ENCODE peak calls at places on chromosomes 6 and 20, in seven cellular contexts. One of them, this sample, is unnamed.

GRCh38 chr20:43537921-43538854 is 20.6 kb upstream of the SGK2 start:
- DNase-seq in H1: no peak
- DNase-seq in GM12878: no peak
- DNase-seq in K562: peak; percentile 83
- DNase-seq in GM12891: peak; percentile 32
- DNase-seq in HepG2: peak; percentile 74
- DNase-seq in SK-N-SH: peak; percentile 74
- DNase-seq in this sample: no peak

GRCh38 chr6:25717856-25718740 is 36.4 kb upstream of the SLC17A4 start:
- DNase-seq in K562: peak; percentile 35
- DNase-seq in SK-N-SH: peak; percentile 44
- DNase-seq in GM12891: no peak
- DNase-seq in GM12878: no peak
- DNase-seq in H1: no peak
- DNase-seq in HepG2: peak; percentile 39
- DNase-seq in this sample: no peak

GRCh38 chr6:170448745-170449144 is 104.4 kb downstream of the PSMB1 start:
- DNase-seq in SK-N-SH: no peak
- DNase-seq in H1: no peak
- DNase-seq in K562: no peak
- DNase-seq in HepG2: no peak
- DNase-seq in GM12891: no peak
- DNase-seq in GM12878: no peak
- DNase-seq in this sample: no peak

GRCh38 chr20:13784271-13784892 is 337 bp downstream of the ESF1 start:
- DNase-seq in GM12891: no peak
- DNase-seq in GM12878: no peak
- DNase-seq in K562: no peak
- DNase-seq in HepG2: no peak
- DNase-seq in H1: no peak
- DNase-seq in SK-N-SH: peak; percentile 66
- DNase-seq in this sample: no peak

GRCh38 chr6:105178110-105178509 is 1.7 kb downstream of the POPDC3 start:
- DNase-seq in GM12891: no peak
- DNase-seq in GM12878: no peak
- DNase-seq in HepG2: no peak
- DNase-seq in SK-N-SH: no peak
- DNase-seq in K562: no peak
- DNase-seq in H1: no peak
- DNase-seq in this sample: no peak

GRCh38 chr6:140478631-140479030 is 1104.2 kb upstream of the CITED2 start:
- DNase-seq in K562: no peak
- DNase-seq in HepG2: no peak
- DNase-seq in SK-N-SH: no peak
- DNase-seq in GM12878: no peak
- DNase-seq in GM12891: no peak
- DNase-seq in H1: no peak
- DNase-seq in this sample: no peak

GRCh38 chr20:3420211-3420707 is 12.8 kb upstream of the DNAAF9 start:
- DNase-seq in H1: no peak
- DNase-seq in K562: no peak
- DNase-seq in HepG2: no peak
- DNase-seq in GM12891: peak; percentile 49
- DNase-seq in GM12878: peak; percentile 78
- DNase-seq in SK-N-SH: no peak
- DNase-seq in this sample: peak; percentile 44

GRCh38 chr20:38445402-38445801 is 10.3 kb upstream of the SNHG17 start:
- DNase-seq in H1: no peak
- DNase-seq in SK-N-SH: no peak
- DNase-seq in GM12891: no peak
- DNase-seq in HepG2: no peak
- DNase-seq in K562: no peak
- DNase-seq in GM12878: no peak
- DNase-seq in this sample: no peak

GRCh38 chr6:118645395-118645794 is 6.0 kb downstream of the CEP85L start:
- DNase-seq in SK-N-SH: no peak
- DNase-seq in H1: no peak
- DNase-seq in GM12891: no peak
- DNase-seq in GM12878: no peak
- DNase-seq in HepG2: peak; percentile 11
- DNase-seq in K562: no peak
- DNase-seq in this sample: no peak

GRCh38 chr6:17281100-17281496 is at the start of gene RBM24:
- DNase-seq in SK-N-SH: peak; percentile 78
- DNase-seq in GM12891: peak; percentile 12
- DNase-seq in K562: no peak
- DNase-seq in H1: no peak
- DNase-seq in GM12878: no peak
- DNase-seq in HepG2: peak; percentile 66
- DNase-seq in this sample: no peak

GRCh38 chr6:40710626-40711354 is 123.6 kb upstream of the LRFN2 start:
- DNase-seq in SK-N-SH: no peak
- DNase-seq in H1: no peak
- DNase-seq in GM12878: peak; percentile 15
- DNase-seq in GM12891: no peak
- DNase-seq in K562: no peak
- DNase-seq in HepG2: no peak
- DNase-seq in this sample: no peak

GRCh38 chr6:125974214-125974866 is 12.0 kb upstream of the TRMT11 start:
- DNase-seq in H1: no peak
- DNase-seq in SK-N-SH: peak; percentile 34
- DNase-seq in K562: no peak
- DNase-seq in HepG2: peak; percentile 56
- DNase-seq in GM12878: no peak
- DNase-seq in GM12891: no peak
- DNase-seq in this sample: no peak

GRCh38 chr20:46063151-46063550 is 26.6 kb downstream of the NCOA5 start:
- DNase-seq in GM12878: no peak
- DNase-seq in GM12891: no peak
- DNase-seq in HepG2: no peak
- DNase-seq in SK-N-SH: no peak
- DNase-seq in K562: no peak
- DNase-seq in H1: no peak
- DNase-seq in this sample: no peak

GRCh38 chr6:2102316-2102883 is 143.0 kb downstream of the GMDS start:
- DNase-seq in GM12891: no peak
- DNase-seq in HepG2: no peak
- DNase-seq in H1: no peak
- DNase-seq in GM12878: no peak
- DNase-seq in K562: no peak
- DNase-seq in SK-N-SH: no peak
- DNase-seq in this sample: no peak

GRCh38 chr6:124022641-124023040 is 219.0 kb downstream of the NKAIN2 start:
- DNase-seq in K562: no peak
- DNase-seq in HepG2: no peak
- DNase-seq in GM12891: no peak
- DNase-seq in SK-N-SH: no peak
- DNase-seq in GM12878: no peak
- DNase-seq in H1: no peak
- DNase-seq in this sample: no peak

GRCh38 chr20:14235355-14235754 is 102.1 kb downstream of the FLRT3 start:
- DNase-seq in GM12891: no peak
- DNase-seq in K562: no peak
- DNase-seq in GM12878: no peak
- DNase-seq in H1: no peak
- DNase-seq in SK-N-SH: no peak
- DNase-seq in HepG2: no peak
- DNase-seq in this sample: no peak

GRCh38 chr6:2970034-2970685 is 1.2 kb downstream of the SERPINB6 start:
- DNase-seq in GM12891: no peak
- DNase-seq in H1: no peak
- DNase-seq in HepG2: no peak
- DNase-seq in K562: peak; percentile 69
- DNase-seq in SK-N-SH: peak; percentile 48
- DNase-seq in GM12878: no peak
- DNase-seq in this sample: no peak

GRCh38 chr6:46062312-46062711 is 46.7 kb upstream of the CLIC5 start:
- DNase-seq in K562: no peak
- DNase-seq in HepG2: no peak
- DNase-seq in SK-N-SH: no peak
- DNase-seq in GM12891: no peak
- DNase-seq in H1: no peak
- DNase-seq in GM12878: no peak
- DNase-seq in this sample: no peak

GRCh38 chr20:61808497-61808896 is 257.2 kb downstream of the TAF4 start:
- DNase-seq in GM12878: no peak
- DNase-seq in HepG2: no peak
- DNase-seq in SK-N-SH: no peak
- DNase-seq in K562: no peak
- DNase-seq in GM12891: no peak
- DNase-seq in H1: no peak
- DNase-seq in this sample: no peak

GRCh38 chr6:56513631-56514030 is 129.1 kb downstream of the DST start:
- DNase-seq in GM12878: no peak
- DNase-seq in HepG2: no peak
- DNase-seq in GM12891: no peak
- DNase-seq in K562: no peak
- DNase-seq in H1: no peak
- DNase-seq in SK-N-SH: no peak
- DNase-seq in this sample: no peak

GRCh38 chr6:56516003-56516402 is 126.7 kb downstream of the DST start:
- DNase-seq in GM12891: no peak
- DNase-seq in GM12878: no peak
- DNase-seq in SK-N-SH: no peak
- DNase-seq in K562: no peak
- DNase-seq in HepG2: no peak
- DNase-seq in H1: no peak
- DNase-seq in this sample: no peak

GRCh38 chr6:56511591-56511990 is 131.1 kb downstream of the DST start:
- DNase-seq in GM12878: no peak
- DNase-seq in HepG2: no peak
- DNase-seq in K562: no peak
- DNase-seq in SK-N-SH: no peak
- DNase-seq in H1: no peak
- DNase-seq in GM12891: no peak
- DNase-seq in this sample: no peak

GRCh38 chr6:56515081-56515905 is 127.4 kb downstream of the DST start:
- DNase-seq in H1: no peak
- DNase-seq in HepG2: peak; percentile 37
- DNase-seq in GM12878: no peak
- DNase-seq in K562: no peak
- DNase-seq in SK-N-SH: no peak
- DNase-seq in GM12891: no peak
- DNase-seq in this sample: no peak

DNA sequence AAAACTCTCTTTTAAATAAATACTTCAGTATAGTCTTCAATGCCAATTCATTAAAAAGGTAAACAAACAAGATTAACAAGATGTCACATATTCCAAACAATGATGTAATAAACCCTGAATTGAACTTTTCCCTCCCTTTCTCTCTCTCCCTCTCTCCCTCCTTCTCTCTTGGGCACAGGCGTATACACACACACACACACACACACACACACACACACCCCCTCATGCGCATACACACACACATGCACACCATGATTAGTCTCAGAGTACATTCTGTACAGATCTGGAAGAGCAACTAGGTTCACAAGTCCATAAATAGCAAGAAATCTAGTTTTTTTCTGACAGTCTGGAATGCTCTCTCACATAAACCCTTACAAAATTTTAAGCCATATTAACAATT is 128.3 kb downstream of the DST start:
- DNase-seq in H1: no peak
- DNase-seq in GM12891: no peak
- DNase-seq in HepG2: no peak
- DNase-seq in SK-N-SH: no peak
- DNase-seq in K562: no peak
- DNase-seq in GM12878: no peak
- DNase-seq in this sample: no peak
- TF ChIP-seq POLR2AphosphoS5 in H1: no peak
- TF ChIP-seq POLR2AphosphoS5 in GM12891: no peak
- TF ChIP-seq POLR2AphosphoS5 in HepG2: no peak
- TF ChIP-seq POLR2AphosphoS5 in SK-N-SH: no peak
- TF ChIP-seq POLR2AphosphoS5 in K562: no peak
- TF ChIP-seq POLR2AphosphoS5 in GM12878: no peak
- TF ChIP-seq POLR2AphosphoS5 in this sample: no peak

DNA sequence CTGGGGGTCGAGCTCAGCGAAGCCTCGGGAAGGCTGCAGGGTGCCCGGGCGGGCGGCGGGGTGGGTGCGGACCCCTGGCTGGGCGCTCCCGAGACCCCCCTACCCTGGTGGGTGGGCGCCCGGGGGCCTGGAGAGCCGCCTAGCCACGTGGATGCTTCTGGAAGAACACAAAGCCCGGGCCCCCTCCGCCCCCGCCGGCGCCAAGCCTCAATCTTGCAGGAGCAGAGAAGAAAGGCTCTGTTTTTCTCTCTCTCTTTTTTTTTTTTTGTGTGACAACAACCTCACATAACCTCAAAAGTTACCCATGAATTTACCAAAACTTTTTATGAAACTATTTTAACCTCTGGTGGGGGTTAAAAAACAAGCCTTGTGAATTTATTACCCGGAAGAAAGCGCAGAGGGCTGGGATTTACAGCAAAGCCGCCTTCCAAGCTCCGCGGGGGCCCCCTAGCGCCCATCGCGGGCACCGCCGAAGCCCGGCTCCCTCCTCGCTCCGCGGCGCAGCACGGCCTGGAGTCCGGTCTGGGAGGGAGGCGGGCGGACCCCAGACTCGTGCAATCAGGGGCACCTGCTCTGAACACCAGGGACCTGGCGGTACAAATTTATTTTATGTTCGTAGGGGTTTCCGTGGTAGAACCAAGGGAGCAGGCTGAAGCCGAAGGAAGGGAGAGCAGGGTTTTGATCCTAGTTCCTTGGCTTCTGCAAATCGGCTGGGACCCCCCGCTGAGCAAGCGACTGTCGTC is 58.8 kb downstream of the ZNF831 start:
- DNase-seq in GM12878: peak; percentile 1
- DNase-seq in HepG2: peak; percentile 55
- DNase-seq in K562: peak; percentile 83
- DNase-seq in H1: peak; percentile 53
- DNase-seq in GM12891: peak; percentile 83
- DNase-seq in SK-N-SH: peak; percentile 92
- DNase-seq in this sample: peak; percentile 80
- TF ChIP-seq TAF1 in GM12878: no peak
- TF ChIP-seq TAF1 in HepG2: no peak
- TF ChIP-seq TAF1 in K562: no peak
- TF ChIP-seq TAF1 in H1: peak; percentile 19
- TF ChIP-seq TAF1 in GM12891: no peak
- TF ChIP-seq TAF1 in SK-N-SH: no peak
- TF ChIP-seq TAF1 in this sample: no peak

GRCh38 chr6:166608819-166609218 is 18.2 kb downstream of the RPS6KA2 start:
- DNase-seq in GM12878: no peak
- DNase-seq in HepG2: no peak
- DNase-seq in H1: no peak
- DNase-seq in SK-N-SH: no peak
- DNase-seq in GM12891: no peak
- DNase-seq in K562: no peak
- DNase-seq in this sample: no peak
- TF ChIP-seq POLR2AphosphoS5 in GM12878: no peak
- TF ChIP-seq POLR2AphosphoS5 in HepG2: no peak
- TF ChIP-seq POLR2AphosphoS5 in H1: no peak
- TF ChIP-seq POLR2AphosphoS5 in SK-N-SH: no peak
- TF ChIP-seq POLR2AphosphoS5 in GM12891: no peak
- TF ChIP-seq POLR2AphosphoS5 in K562: no peak
- TF ChIP-seq POLR2AphosphoS5 in this sample: no peak

DNA sequence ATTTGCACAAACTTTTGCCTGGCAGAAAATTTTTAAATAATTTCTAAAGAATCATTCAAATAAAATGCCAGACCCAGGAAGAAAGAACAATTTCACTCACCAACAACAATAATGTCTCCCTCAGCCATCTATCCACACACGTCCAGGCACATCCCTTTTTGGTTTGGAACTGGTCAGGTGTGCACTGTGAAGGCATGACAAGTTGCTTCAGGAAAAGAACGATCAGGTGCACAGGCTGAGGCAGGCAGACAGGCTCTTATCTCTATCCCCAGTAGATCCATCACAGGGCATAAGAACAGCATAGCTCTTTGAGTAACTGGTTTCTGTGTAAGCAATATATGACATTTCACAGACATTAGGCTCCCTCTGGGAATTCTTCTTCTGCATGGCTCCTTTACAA is 18.1 kb upstream of the NXT1 start:
- DNase-seq in K562: no peak
- DNase-seq in GM12878: no peak
- DNase-seq in SK-N-SH: no peak
- DNase-seq in HepG2: no peak
- DNase-seq in GM12891: no peak
- DNase-seq in H1: no peak
- DNase-seq in this sample: no peak
- TF ChIP-seq TAF1 in K562: no peak
- TF ChIP-seq TAF1 in GM12878: no peak
- TF ChIP-seq TAF1 in SK-N-SH: no peak
- TF ChIP-seq TAF1 in HepG2: no peak
- TF ChIP-seq TAF1 in GM12891: no peak
- TF ChIP-seq TAF1 in H1: no peak
- TF ChIP-seq TAF1 in this sample: no peak